ENCODE peak calls at places on chromosome 22, in nine cellular contexts. One of them, this sample, is unnamed.

GRCh38 chr22:46587492-46588278 is 32.5 kb upstream of the GRAMD4 start:
- DNase-seq in foreskin keratinocyte: no peak
- DNase-seq in HCT116: no peak
- DNase-seq in AG09319: no peak
- DNase-seq in AG04450: no peak
- DNase-seq in Calu3: no peak
- DNase-seq in fibroblast of pulmonary artery: no peak
- DNase-seq in kidney: peak
- DNase-seq in heart right ventricle: no peak
- DNase-seq in this sample: no peak

GRCh38 chr22:31275018-31275417 is 17.3 kb downstream of the PIK3IP1 start:
- DNase-seq in fibroblast of pulmonary artery: no peak
- DNase-seq in AG09319: no peak
- DNase-seq in Calu3: no peak
- DNase-seq in foreskin keratinocyte: no peak
- DNase-seq in kidney: no peak
- DNase-seq in AG04450: no peak
- DNase-seq in heart right ventricle: no peak
- DNase-seq in HCT116: no peak
- DNase-seq in this sample: no peak

GRCh38 chr22:25490869-25491268 is 73.6 kb upstream of the GRK3 start:
- DNase-seq in HCT116: no peak
- DNase-seq in foreskin keratinocyte: no peak
- DNase-seq in AG09319: no peak
- DNase-seq in kidney: no peak
- DNase-seq in fibroblast of pulmonary artery: no peak
- DNase-seq in AG04450: no peak
- DNase-seq in Calu3: no peak
- DNase-seq in heart right ventricle: no peak
- DNase-seq in this sample: no peak

GRCh38 chr22:17775781-17776470 is 1.7 kb upstream of the BID start:
- DNase-seq in heart right ventricle: no peak
- DNase-seq in HCT116: no peak
- DNase-seq in AG04450: no peak
- DNase-seq in AG09319: no peak
- DNase-seq in fibroblast of pulmonary artery: no peak
- DNase-seq in kidney: peak
- DNase-seq in foreskin keratinocyte: no peak
- DNase-seq in Calu3: no peak
- DNase-seq in this sample: no peak

GRCh38 chr22:42431401-42432019 is 693 bp downstream of the NFAM1 start:
- DNase-seq in HCT116: no peak
- DNase-seq in heart right ventricle: no peak
- DNase-seq in foreskin keratinocyte: no peak
- DNase-seq in AG04450: no peak
- DNase-seq in kidney: no peak
- DNase-seq in AG09319: no peak
- DNase-seq in Calu3: no peak
- DNase-seq in fibroblast of pulmonary artery: no peak
- DNase-seq in this sample: no peak

GRCh38 chr22:47213571-47214230 is 451.3 kb downstream of the TBC1D22A start:
- DNase-seq in AG09319: no peak
- DNase-seq in Calu3: peak
- DNase-seq in foreskin keratinocyte: no peak
- DNase-seq in HCT116: peak
- DNase-seq in heart right ventricle: no peak
- DNase-seq in fibroblast of pulmonary artery: peak
- DNase-seq in AG04450: no peak
- DNase-seq in kidney: no peak
- DNase-seq in this sample: peak

GRCh38 chr22:41781508-41781906 is 19.0 kb upstream of the CCDC134 start:
- DNase-seq in foreskin keratinocyte: no peak
- DNase-seq in heart right ventricle: no peak
- DNase-seq in HCT116: no peak
- DNase-seq in fibroblast of pulmonary artery: no peak
- DNase-seq in kidney: no peak
- DNase-seq in AG04450: no peak
- DNase-seq in AG09319: no peak
- DNase-seq in Calu3: no peak
- DNase-seq in this sample: no peak

GRCh38 chr22:40560551-40560950 is 76.0 kb downstream of the MRTFA start:
- DNase-seq in HCT116: no peak
- DNase-seq in foreskin keratinocyte: no peak
- DNase-seq in kidney: no peak
- DNase-seq in AG09319: no peak
- DNase-seq in Calu3: no peak
- DNase-seq in fibroblast of pulmonary artery: peak
- DNase-seq in heart right ventricle: no peak
- DNase-seq in AG04450: peak
- DNase-seq in this sample: no peak

GRCh38 chr22:44331881-44332714 is 19.3 kb upstream of the SHISAL1 start:
- DNase-seq in kidney: no peak
- DNase-seq in heart right ventricle: no peak
- DNase-seq in fibroblast of pulmonary artery: peak
- DNase-seq in AG04450: no peak
- DNase-seq in Calu3: no peak
- DNase-seq in foreskin keratinocyte: no peak
- DNase-seq in AG09319: no peak
- DNase-seq in HCT116: no peak
- DNase-seq in this sample: no peak

GRCh38 chr22:40176921-40177737 is 596 bp upstream of the TNRC6B start:
- DNase-seq in AG04450: no peak
- DNase-seq in foreskin keratinocyte: peak
- DNase-seq in heart right ventricle: no peak
- DNase-seq in HCT116: no peak
- DNase-seq in kidney: peak
- DNase-seq in AG09319: no peak
- DNase-seq in fibroblast of pulmonary artery: peak
- DNase-seq in Calu3: peak
- DNase-seq in this sample: peak

GRCh38 chr22:39144101-39144815 is 8.2 kb downstream of the CBX7 start:
- DNase-seq in foreskin keratinocyte: no peak
- DNase-seq in heart right ventricle: peak
- DNase-seq in HCT116: no peak
- DNase-seq in Calu3: peak
- DNase-seq in fibroblast of pulmonary artery: peak
- DNase-seq in AG09319: no peak
- DNase-seq in AG04450: no peak
- DNase-seq in kidney: peak
- DNase-seq in this sample: no peak

GRCh38 chr22:47367107-47367690 is 604.7 kb downstream of the TBC1D22A start:
- DNase-seq in fibroblast of pulmonary artery: no peak
- DNase-seq in AG09319: no peak
- DNase-seq in kidney: no peak
- DNase-seq in HCT116: no peak
- DNase-seq in foreskin keratinocyte: no peak
- DNase-seq in Calu3: no peak
- DNase-seq in heart right ventricle: no peak
- DNase-seq in AG04450: no peak
- DNase-seq in this sample: peak

GRCh38 chr22:20463324-20464095 is 25.9 kb upstream of the SCARF2 start:
- DNase-seq in kidney: peak
- DNase-seq in fibroblast of pulmonary artery: no peak
- DNase-seq in AG09319: no peak
- DNase-seq in foreskin keratinocyte: no peak
- DNase-seq in heart right ventricle: no peak
- DNase-seq in Calu3: no peak
- DNase-seq in HCT116: no peak
- DNase-seq in AG04450: no peak
- DNase-seq in this sample: no peak

GRCh38 chr22:46731246-46732040 is 6.6 kb downstream of the CERK start:
- DNase-seq in kidney: peak
- DNase-seq in heart right ventricle: peak
- DNase-seq in AG04450: no peak
- DNase-seq in foreskin keratinocyte: no peak
- DNase-seq in Calu3: peak
- DNase-seq in HCT116: no peak
- DNase-seq in AG09319: no peak
- DNase-seq in fibroblast of pulmonary artery: no peak
- DNase-seq in this sample: no peak

GRCh38 chr22:45804319-45804985 is 132.8 kb downstream of the ATXN10 start:
- DNase-seq in heart right ventricle: no peak
- DNase-seq in foreskin keratinocyte: no peak
- DNase-seq in AG09319: no peak
- DNase-seq in AG04450: no peak
- DNase-seq in HCT116: no peak
- DNase-seq in fibroblast of pulmonary artery: no peak
- DNase-seq in Calu3: no peak
- DNase-seq in kidney: no peak
- DNase-seq in this sample: no peak

GRCh38 chr22:19974233-19974861 is 32.7 kb upstream of the TXNRD2 start:
- DNase-seq in fibroblast of pulmonary artery: peak
- DNase-seq in AG09319: no peak
- DNase-seq in HCT116: peak
- DNase-seq in heart right ventricle: no peak
- DNase-seq in foreskin keratinocyte: no peak
- DNase-seq in AG04450: no peak
- DNase-seq in kidney: no peak
- DNase-seq in Calu3: peak
- DNase-seq in this sample: peak

DNA sequence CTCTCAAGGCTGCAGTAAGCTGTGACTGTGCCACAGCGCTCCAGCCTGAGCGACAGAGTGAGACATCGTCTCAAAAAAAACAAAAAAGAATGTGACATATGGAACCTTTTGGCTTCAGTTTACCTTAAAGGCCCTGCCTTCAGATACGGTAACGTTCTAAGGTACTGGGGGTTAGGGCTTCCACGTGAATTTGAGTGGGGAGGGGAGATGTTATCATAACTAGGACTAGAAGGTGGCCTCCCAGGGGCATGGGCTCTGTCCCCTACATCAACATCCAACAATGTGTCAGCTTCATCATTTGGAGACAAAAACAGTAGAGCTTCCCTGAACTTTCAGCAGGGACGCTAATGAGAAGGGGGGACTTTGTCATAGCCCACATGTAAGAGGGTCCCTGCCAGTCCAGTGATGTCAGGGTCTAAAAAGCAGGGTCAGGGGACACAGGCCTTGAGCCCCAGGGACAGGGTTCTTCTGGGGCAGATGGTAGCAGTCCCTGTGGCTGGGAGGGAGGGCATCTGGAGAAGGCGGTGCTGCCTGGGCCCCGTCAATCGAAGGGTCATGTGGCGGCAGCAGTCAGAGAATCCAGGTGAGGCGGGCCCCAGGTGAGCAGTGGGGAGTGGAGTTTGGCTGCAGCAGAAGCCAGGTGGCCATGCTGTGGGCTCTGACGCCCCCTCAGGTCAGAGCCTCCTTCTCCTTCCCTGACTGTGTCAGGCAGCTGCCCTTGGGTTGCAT is 79.8 kb downstream of the BCR start:
- DNase-seq in foreskin keratinocyte: no peak
- DNase-seq in kidney: no peak
- DNase-seq in AG09319: no peak
- DNase-seq in HCT116: no peak
- DNase-seq in fibroblast of pulmonary artery: no peak
- DNase-seq in AG04450: no peak
- DNase-seq in heart right ventricle: no peak
- DNase-seq in Calu3: no peak
- DNase-seq in this sample: no peak
- TF ChIP-seq CTCF in foreskin keratinocyte: no peak
- TF ChIP-seq CTCF in kidney: no peak
- TF ChIP-seq CTCF in AG09319: no peak
- TF ChIP-seq CTCF in HCT116: no peak
- TF ChIP-seq CTCF in fibroblast of pulmonary artery: no peak
- TF ChIP-seq CTCF in AG04450: no peak
- TF ChIP-seq CTCF in heart right ventricle: no peak
- TF ChIP-seq CTCF in Calu3: no peak
- TF ChIP-seq CTCF in this sample: no peak

GRCh38 chr22:24155597-24156145 is 25.6 kb upstream of the SUSD2 start:
- DNase-seq in fibroblast of pulmonary artery: peak
- DNase-seq in HCT116: no peak
- DNase-seq in kidney: peak
- DNase-seq in heart right ventricle: peak
- DNase-seq in AG04450: no peak
- DNase-seq in AG09319: peak
- DNase-seq in foreskin keratinocyte: no peak
- DNase-seq in Calu3: peak
- DNase-seq in this sample: peak

GRCh38 chr22:24157783-24158170 is 23.5 kb upstream of the SUSD2 start:
- DNase-seq in heart right ventricle: no peak
- DNase-seq in kidney: no peak
- DNase-seq in HCT116: no peak
- DNase-seq in AG09319: no peak
- DNase-seq in fibroblast of pulmonary artery: no peak
- DNase-seq in foreskin keratinocyte: no peak
- DNase-seq in Calu3: no peak
- DNase-seq in AG04450: no peak
- DNase-seq in this sample: no peak

GRCh38 chr22:24156915-24157782 is 24.1 kb upstream of the SUSD2 start:
- DNase-seq in AG09319: peak
- DNase-seq in fibroblast of pulmonary artery: peak
- DNase-seq in HCT116: peak
- DNase-seq in heart right ventricle: peak
- DNase-seq in AG04450: no peak
- DNase-seq in Calu3: peak
- DNase-seq in kidney: peak
- DNase-seq in foreskin keratinocyte: peak
- DNase-seq in this sample: peak

GRCh38 chr22:24154826-24155225 is 26.5 kb upstream of the SUSD2 start:
- DNase-seq in heart right ventricle: no peak
- DNase-seq in AG04450: no peak
- DNase-seq in Calu3: no peak
- DNase-seq in fibroblast of pulmonary artery: no peak
- DNase-seq in kidney: no peak
- DNase-seq in AG09319: no peak
- DNase-seq in foreskin keratinocyte: no peak
- DNase-seq in HCT116: no peak
- DNase-seq in this sample: no peak

GRCh38 chr22:24156146-24156914 is 25.0 kb upstream of the SUSD2 start:
- DNase-seq in AG09319: no peak
- DNase-seq in heart right ventricle: no peak
- DNase-seq in AG04450: no peak
- DNase-seq in fibroblast of pulmonary artery: peak
- DNase-seq in HCT116: no peak
- DNase-seq in Calu3: peak
- DNase-seq in kidney: no peak
- DNase-seq in foreskin keratinocyte: no peak
- DNase-seq in this sample: no peak
- TF ChIP-seq CTCF in AG09319: no peak
- TF ChIP-seq CTCF in heart right ventricle: no peak
- TF ChIP-seq CTCF in AG04450: no peak
- TF ChIP-seq CTCF in fibroblast of pulmonary artery: no peak
- TF ChIP-seq CTCF in HCT116: no peak
- TF ChIP-seq CTCF in Calu3: no peak
- TF ChIP-seq CTCF in kidney: no peak
- TF ChIP-seq CTCF in foreskin keratinocyte: no peak
- TF ChIP-seq CTCF in this sample: no peak

GRCh38 chr22:48921411-48921903 is 906.2 kb downstream of the BRD1 start:
- DNase-seq in fibroblast of pulmonary artery: no peak
- DNase-seq in heart right ventricle: no peak
- DNase-seq in HCT116: no peak
- DNase-seq in Calu3: no peak
- DNase-seq in AG04450: no peak
- DNase-seq in AG09319: no peak
- DNase-seq in foreskin keratinocyte: no peak
- DNase-seq in kidney: no peak
- DNase-seq in this sample: no peak
- TF ChIP-seq CTCF in fibroblast of pulmonary artery: no peak
- TF ChIP-seq CTCF in heart right ventricle: no peak
- TF ChIP-seq CTCF in HCT116: no peak
- TF ChIP-seq CTCF in Calu3: no peak
- TF ChIP-seq CTCF in AG04450: no peak
- TF ChIP-seq CTCF in AG09319: no peak
- TF ChIP-seq CTCF in foreskin keratinocyte: no peak
- TF ChIP-seq CTCF in kidney: no peak
- TF ChIP-seq CTCF in this sample: no peak

GRCh38 chr22:37887610-37888378 is 18.3 kb upstream of the MICALL1 start:
- DNase-seq in heart right ventricle: no peak
- DNase-seq in foreskin keratinocyte: peak
- DNase-seq in fibroblast of pulmonary artery: peak
- DNase-seq in Calu3: no peak
- DNase-seq in kidney: no peak
- DNase-seq in AG04450: peak
- DNase-seq in HCT116: no peak
- DNase-seq in AG09319: peak
- DNase-seq in this sample: peak
- TF ChIP-seq CTCF in heart right ventricle: peak
- TF ChIP-seq CTCF in foreskin keratinocyte: peak
- TF ChIP-seq CTCF in fibroblast of pulmonary artery: peak
- TF ChIP-seq CTCF in Calu3: peak
- TF ChIP-seq CTCF in kidney: peak
- TF ChIP-seq CTCF in AG04450: peak
- TF ChIP-seq CTCF in HCT116: peak
- TF ChIP-seq CTCF in AG09319: peak
- TF ChIP-seq CTCF in this sample: peak